ENCODE peak calls at places on chromosome 2, in four cellular contexts. O is COR-L47, A is H1, C is RKO. R is an unnamed sample.

GRCh38 chr2:33320573-33320972 is 155.9 kb upstream of the RASGRP3 start:
- DNase-seq in O (no peak), A (no peak), C (no peak), R (no peak)

GRCh38 chr2:232449964-232450363 is 6.0 kb upstream of the ALPI start:
- DNase-seq in O (no peak), A (no peak), C (no peak), R (no peak)

GRCh38 chr2:134197445-134197844 is 56.4 kb upstream of the MGAT5 start:
- DNase-seq in O (no peak), A (no peak), C (no peak), R (no peak)

GRCh38 chr2:138948070-138948539 is 167.9 kb upstream of the NXPH2 start:
- DNase-seq in O (no peak), A (no peak), C (peak), R (no peak)

GRCh38 chr2:58702302-58702696 is 461.2 kb upstream of the FANCL start:
- DNase-seq in O (no peak), A (no peak), C (no peak), R (peak)

GRCh38 chr2:64985457-64985856 is 3.7 kb upstream of the SLC1A4 start:
- DNase-seq in O (no peak), A (no peak), C (no peak), R (no peak)

GRCh38 chr2:203909192-203909945 is 27.2 kb upstream of the ICOS start:
- DNase-seq in O (peak), A (no peak), C (peak), R (no peak)

GRCh38 chr2:28399946-28400345 is 7.3 kb downstream of the FOSL2 start:
- DNase-seq in O (no peak), A (no peak), C (no peak), R (no peak)

GRCh38 chr2:208064220-208064951 is 39.1 kb upstream of the PLEKHM3 start:
- DNase-seq in O (no peak), A (no peak), C (peak), R (no peak)

GRCh38 chr2:86223098-86223681 is 23.9 kb downstream of the MRPL35 start:
- DNase-seq in O (peak), A (no peak), C (no peak), R (no peak)

GRCh38 chr2:158748925-158749590 is 46.1 kb upstream of the DAPL1 start:
- DNase-seq in O (no peak), A (no peak), C (no peak), R (no peak)

GRCh38 chr2:128473175-128474013 is 154.7 kb upstream of the HS6ST1 start:
- DNase-seq in O (no peak), A (no peak), C (no peak), R (no peak)

GRCh38 chr2:231648579-231649174 is 56.0 kb downstream of the TEX44 start:
- DNase-seq in O (peak), A (no peak), C (peak), R (no peak)

GRCh38 chr2:137947714-137948336 is 16.4 kb upstream of the HNMT start:
- DNase-seq in O (peak), A (no peak), C (peak), R (peak)

GRCh38 chr2:64453710-64454315 is at the start of gene LGALSL:
- DNase-seq in O (peak), A (no peak), C (peak), R (no peak)

GRCh38 chr2:64768426-64769033 is 114.8 kb upstream of the SERTAD2 start:
- DNase-seq in O (no peak), A (no peak), C (no peak), R (no peak)

GRCh38 chr2:220282221-220282620 is 654.8 kb downstream of the SLC4A3 start:
- DNase-seq in O (no peak), A (no peak), C (no peak), R (no peak)

GRCh38 chr2:227460079-227460485 is 11.9 kb upstream of the AGFG1 start:
- DNase-seq in O (no peak), A (no peak), C (peak), R (no peak)

GRCh38 chr2:125516496-125517109 is 1139.4 kb upstream of the GYPC start:
- DNase-seq in O (peak), A (peak), C (peak), R (peak)

GRCh38 chr2:48529676-48530032 is 300 bp upstream of the STON1 start:
- DNase-seq in O (no peak), A (no peak), C (no peak), R (no peak)

GRCh38 chr2:56001992-56002391 is 78.4 kb upstream of the EFEMP1 start:
- DNase-seq in O (no peak), A (no peak), C (no peak), R (no peak)

GRCh38 chr2:883260-884026 is 67.2 kb upstream of the SNTG2 start:
- DNase-seq in O (no peak), A (no peak), C (no peak), R (no peak)

GRCh38 chr2:186874713-186875112 is 25.7 kb upstream of the ZSWIM2 start:
- DNase-seq in O (no peak), A (no peak), C (no peak), R (no peak)

GRCh38 chr2:237291138-237291792 is 122.7 kb downstream of the COL6A3 start:
- DNase-seq in O (peak), A (no peak), C (peak), R (peak)

GRCh38 chr2:218887079-218887478 is 6.4 kb downstream of the WNT10A start:
- DNase-seq in O (no peak), A (no peak), C (no peak), R (no peak)

GRCh38 chr2:209463226-209463625 is 39.4 kb downstream of the MAP2 start:
- DNase-seq in O (no peak), A (no peak), C (no peak), R (no peak)

GRCh38 chr2:120991401-120991800 is 255.7 kb downstream of the GLI2 start:
- DNase-seq in O (no peak), A (no peak), C (no peak), R (no peak)

GRCh38 chr2:16613475-16613874 is 52.2 kb downstream of the CYRIA start:
- DNase-seq in O (peak), A (no peak), C (peak), R (no peak)

GRCh38 chr2:102209474-102209873 is 22.7 kb downstream of the IL1RL2 start:
- DNase-seq in O (no peak), A (no peak), C (no peak), R (no peak)

GRCh38 chr2:75108937-75109482 is 90.3 kb downstream of the TACR1 start:
- DNase-seq in O (no peak), A (no peak), C (no peak), R (no peak)

GRCh38 chr2:239776441-239777033 is 248.6 kb downstream of the NDUFA10 start:
- DNase-seq in O (no peak), A (no peak), C (no peak), R (no peak)

GRCh38 chr2:118498943-118499342 is 348.5 kb downstream of the EN1 start:
- DNase-seq in O (no peak), A (no peak), C (no peak), R (no peak)

R was measured in iPS DF 6.9.